ENCODE peak calls at places on chromosomes 6 and 20, in ten cellular contexts. Y is CD8-positive, alpha-beta T cell; D is neuronal stem cell; B is Peyer's patch; W is upper lobe of right lung; K is ovary; R is endodermal cell; Q is right lobe of liver; T is mucosa of descending colon; S is cardiac muscle cell. F is an unnamed sample.

GRCh38 chr20:13865825-13866351 is 81.1 kb downstream of the NDUFAF5 start:
- DNase-seq in Y (no peak), D (no peak), B (no peak), W (no peak), K (no peak), R (no peak), Q (no peak), T (no peak), S (no peak), F (peak; percentile 85)

GRCh38 chr20:62627901-62628612 is 14.2 kb upstream of the SLCO4A1 start:
- DNase-seq in Y (no peak), D (no peak), B (peak; percentile 80), W (no peak), K (no peak), R (no peak), Q (no peak), T (no peak), S (no peak), F (peak; percentile 19)

GRCh38 chr6:5705256-5705655 is 301.5 kb downstream of the NRN1 start:
- DNase-seq in Y (no peak), D (no peak), B (no peak), W (no peak), K (no peak), R (no peak), Q (no peak), T (no peak), S (no peak), F (no peak)

GRCh38 chr6:36625161-36625919 is 31.2 kb downstream of the SRSF3 start:
- DNase-seq in Y (no peak), D (no peak), B (peak; percentile 47), W (peak; percentile 0), K (peak; percentile 78), R (no peak), Q (no peak), T (peak; percentile 26), S (no peak), F (peak; percentile 53)

GRCh38 chr20:57671662-57672061 is 38.2 kb downstream of the PMEPA1 start:
- DNase-seq in Y (no peak), D (no peak), B (no peak), W (no peak), K (no peak), R (no peak), Q (no peak), T (no peak), S (no peak), F (no peak)

GRCh38 chr6:31706599-31706998 is at the start of gene LY6G6F:
- DNase-seq in Y (no peak), D (no peak), B (no peak), W (no peak), K (no peak), R (no peak), Q (no peak), T (no peak), S (no peak), F (no peak)

GRCh38 chr20:19095762-19096161 is 116.7 kb upstream of the SLC24A3 start:
- DNase-seq in Y (no peak), D (no peak), B (no peak), W (no peak), K (no peak), R (peak; percentile 90), Q (no peak), T (peak; percentile 35), S (peak; percentile 3), F (no peak)

GRCh38 chr6:56311086-56311485 is 63.7 kb upstream of the COL21A1 start:
- DNase-seq in Y (no peak), D (no peak), B (no peak), W (no peak), K (no peak), R (no peak), Q (no peak), T (no peak), S (no peak), F (no peak)

GRCh38 chr6:112233864-112234263 is 20.5 kb downstream of the LAMA4 start:
- DNase-seq in Y (no peak), D (no peak), B (no peak), W (no peak), K (no peak), R (no peak), Q (no peak), T (no peak), S (no peak), F (peak; percentile 80)

GRCh38 chr6:130697661-130698535 is 129.3 kb upstream of the SMLR1 start:
- DNase-seq in Y (peak; percentile 44), D (peak; percentile 29), B (peak; percentile 74), W (no peak), K (peak; percentile 61), R (peak; percentile 79), Q (no peak), T (peak; percentile 32), S (peak; percentile 50), F (no peak)

GRCh38 chr6:148779142-148779562 is 32.3 kb downstream of the UST start:
- DNase-seq in Y (no peak), D (no peak), B (no peak), W (no peak), K (no peak), R (no peak), Q (no peak), T (no peak), S (no peak), F (no peak)

GRCh38 chr6:34386316-34387137 is 5.9 kb downstream of the NUDT3 start:
- DNase-seq in Y (no peak), D (no peak), B (peak; percentile 50), W (no peak), K (no peak), R (no peak), Q (no peak), T (no peak), S (no peak), F (peak; percentile 19)

GRCh38 chr6:2731281-2731909 is 19.3 kb downstream of the MYLK4 start:
- DNase-seq in Y (no peak), D (no peak), B (no peak), W (no peak), K (no peak), R (peak; percentile 81), Q (no peak), T (no peak), S (no peak), F (no peak)

GRCh38 chr6:88908598-88909548 is 54.5 kb downstream of the RNGTT start:
- DNase-seq in Y (no peak), D (no peak), B (no peak), W (no peak), K (no peak), R (no peak), Q (no peak), T (no peak), S (no peak), F (no peak)

GRCh38 chr6:37365791-37366190 is 12.0 kb downstream of the RNF8 start:
- DNase-seq in Y (no peak), D (no peak), B (no peak), W (no peak), K (no peak), R (no peak), Q (no peak), T (no peak), S (no peak), F (no peak)

GRCh38 chr6:159038914-159039884 is 5.6 kb downstream of the TAGAP start:
- DNase-seq in Y (no peak), D (no peak), B (peak; percentile 55), W (no peak), K (no peak), R (no peak), Q (no peak), T (no peak), S (no peak), F (peak; percentile 51)

GRCh38 chr6:157954150-157955117 is 27.2 kb upstream of the SYNJ2 start:
- DNase-seq in Y (no peak), D (no peak), B (peak; percentile 90), W (no peak), K (no peak), R (peak; percentile 83), Q (peak; percentile 87), T (peak; percentile 90), S (no peak), F (peak; percentile 47)

GRCh38 chr6:43059168-43060033 is at the start of the genes KLC4 and MRPL2:
- DNase-seq in Y (peak; percentile 98), D (peak; percentile 98), B (peak; percentile 99), W (peak; percentile 98), K (peak; percentile 99), R (peak; percentile 100), Q (peak; percentile 97), T (peak; percentile 98), S (peak; percentile 99), F (peak; percentile 96)
- H3K36me3 ChIP-seq in Y (no peaks in the 10 kb centered on the region), D (peaks cover 27% of the 10 kb centered on the region), B (peaks cover 47% of the 10 kb centered on the region), W (peaks cover 42% of the 10 kb centered on the region), K (no peaks in the 10 kb centered on the region), R (peaks cover 41% of the 10 kb centered on the region), Q (no peaks in the 10 kb centered on the region), T (no peaks in the 10 kb centered on the region), S (peaks cover 15% of the 10 kb centered on the region), F (no peaks in the 10 kb centered on the region)

GRCh38 chr20:49097159-49097558 is 51.0 kb downstream of the CSE1L start:
- DNase-seq in Y (no peak), D (no peak), B (no peak), W (no peak), K (no peak), R (no peak), Q (no peak), T (no peak), S (no peak), F (no peak)
- H3K36me3 ChIP-seq in Y (peaks cover 46% of the 10 kb centered on the region), D (peaks cover 98% of the 10 kb centered on the region), B (peaks cover 53% of the 10 kb centered on the region), W (peaks cover 70% of the 10 kb centered on the region), K (no peaks in the 10 kb centered on the region), R (peaks cover 87% of the 10 kb centered on the region), Q (no peaks in the 10 kb centered on the region), T (no peaks in the 10 kb centered on the region), S (peaks cover 39% of the 10 kb centered on the region), F (peaks cover 2% of the 10 kb centered on the region)

DNA sequence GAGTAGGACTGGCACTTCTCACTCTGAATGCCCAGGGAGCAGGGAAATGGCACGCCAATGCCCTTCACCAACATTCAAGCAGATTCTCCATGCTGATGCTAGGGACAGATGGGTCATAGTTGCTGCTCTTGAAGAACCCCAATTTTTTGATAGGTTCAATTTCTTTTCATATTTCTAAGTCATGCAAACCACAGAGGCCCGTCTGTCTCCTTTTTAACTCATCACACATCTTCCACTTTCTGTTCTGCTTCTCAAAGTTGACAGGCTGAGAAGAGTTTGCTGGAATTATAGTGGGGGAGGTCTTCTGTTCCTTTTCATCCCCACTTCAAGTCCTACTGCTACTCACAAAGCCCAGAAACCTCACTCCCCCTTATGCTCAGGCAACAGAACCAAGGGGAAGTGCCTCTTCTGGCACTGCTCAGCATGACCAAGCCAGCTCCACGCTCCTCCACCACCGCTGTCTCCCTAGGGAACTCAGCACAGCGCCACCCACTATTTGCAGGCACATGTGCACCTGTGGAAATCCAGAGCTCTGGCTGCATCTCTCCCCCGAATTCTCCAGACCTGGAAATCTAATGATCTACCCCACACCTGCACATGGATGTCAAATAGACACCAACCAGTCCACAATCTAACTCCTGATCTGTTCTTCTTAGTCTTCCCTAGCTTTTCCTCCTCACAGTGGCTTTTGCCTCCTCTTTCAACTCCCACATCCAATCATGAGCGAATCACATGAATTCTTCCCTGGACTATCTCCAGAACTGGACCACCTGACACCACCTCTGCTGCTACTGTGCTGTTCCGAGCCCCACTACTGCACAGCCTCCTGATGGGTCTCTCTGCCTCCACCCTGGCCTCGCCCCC is 10.7 kb downstream of the ZBTB24 start:
- DNase-seq in Y (no peak), D (no peak), B (peak; percentile 56), W (no peak), K (no peak), R (no peak), Q (no peak), T (no peak), S (no peak), F (no peak)
- H3K36me3 ChIP-seq in Y (peaks cover 33% of the 10 kb centered on the region), D (peaks cover 97% of the 10 kb centered on the region), B (peaks cover 77% of the 10 kb centered on the region), W (peaks cover 93% of the 10 kb centered on the region), K (no peaks in the 10 kb centered on the region), R (peaks cover 85% of the 10 kb centered on the region), Q (no peaks in the 10 kb centered on the region), T (peaks cover 6% of the 10 kb centered on the region), S (peaks cover 17% of the 10 kb centered on the region), F (peaks cover 19% of the 10 kb centered on the region)

GRCh38 chr20:31542201-31542842 is 28.1 kb downstream of the HM13 start:
- DNase-seq in Y (no peak), D (no peak), B (no peak), W (no peak), K (no peak), R (no peak), Q (no peak), T (no peak), S (no peak), F (no peak)
- H3K36me3 ChIP-seq in Y (peaks cover 25% of the 10 kb centered on the region), D (peaks cover 75% of the 10 kb centered on the region), B (peaks cover 56% of the 10 kb centered on the region), W (peaks cover 62% of the 10 kb centered on the region), K (no peaks in the 10 kb centered on the region), R (peaks cover 68% of the 10 kb centered on the region), Q (no peaks in the 10 kb centered on the region), T (no peaks in the 10 kb centered on the region), S (peaks cover 17% of the 10 kb centered on the region), F (peaks cover 16% of the 10 kb centered on the region)

F was measured in BJ.